ENCODE peak calls at places on chromosomes 12 and 14, in four cellular contexts. G is BE2C, Y is A549, A is OCI-LY7. Q is an unnamed sample.

GRCh38 chr14:22510527-22511110 is 78.4 kb downstream of the DAD1 start:
- DNase-seq in Y (no peak), A (no peak), G (no peak), Q (no peak)

GRCh38 chr14:40599726-40600125 is 1007.0 kb upstream of the LRFN5 start:
- DNase-seq in G (no peak), Y (no peak), A (no peak), Q (no peak)

GRCh38 chr14:28461379-28461778 is 305.2 kb upstream of the FOXG1 start:
- DNase-seq in Y (peak), A (no peak), G (no peak), Q (no peak)

GRCh38 chr12:109287811-109288469 is 21.1 kb downstream of the FOXN4 start:
- DNase-seq in Y (no peak), A (no peak), G (no peak), Q (no peak)

GRCh38 chr14:93962701-93963601 is 13.4 kb downstream of the ASB2 start:
- DNase-seq in A (peak), G (no peak), Y (no peak), Q (no peak)

GRCh38 chr12:123952037-123952436 is 20.6 kb downstream of the CCDC92 start:
- DNase-seq in A (no peak), G (no peak), Y (no peak), Q (no peak)

GRCh38 chr12:127270193-127270592 is 996.8 kb upstream of the TMEM132C start:
- DNase-seq in G (no peak), Y (peak), A (no peak), Q (no peak)

GRCh38 chr12:104655059-104655609 is 198.4 kb downstream of the CHST11 start:
- DNase-seq in G (no peak), A (no peak), Y (no peak), Q (no peak)

GRCh38 chr12:44842669-44843068 is 33.4 kb downstream of the NELL2 start:
- DNase-seq in G (no peak), Y (no peak), A (no peak), Q (no peak)

GRCh38 chr14:53306267-53306721 is 153.2 kb upstream of the DDHD1 start:
- DNase-seq in G (peak), A (peak), Y (peak), Q (peak)

GRCh38 chr12:81114241-81114640 is 36.4 kb downstream of the ACSS3 start:
- DNase-seq in A (no peak), Y (no peak), G (no peak), Q (no peak)

GRCh38 chr14:92471919-92472318 is 41.7 kb upstream of the RIN3 start:
- DNase-seq in A (no peak), G (no peak), Y (peak), Q (peak)

GRCh38 chr12:82182601-82183000 is 175.6 kb downstream of the CCDC59 start:
- DNase-seq in Y (no peak), G (no peak), A (no peak), Q (no peak)

GRCh38 chr14:105486974-105487448 is 325 bp downstream of the CRIP1 start:
- DNase-seq in G (peak), A (no peak), Y (peak), Q (no peak)

GRCh38 chr14:67583711-67584644 is 16.1 kb downstream of the PIGH start:
- DNase-seq in A (peak), Y (peak), G (peak), Q (no peak)

GRCh38 chr12:92860521-92860920 is 68.6 kb downstream of the EEA1 start:
- DNase-seq in G (no peak), Y (no peak), A (no peak), Q (no peak)

GRCh38 chr12:3641428-3641883 is 111.5 kb downstream of the CRACR2A start:
- DNase-seq in Y (peak), A (no peak), G (no peak), Q (no peak)

GRCh38 chr12:96194901-96195844 is 998 bp downstream of the ELK3 start:
- DNase-seq in Y (peak), G (peak), A (peak), Q (peak)

GRCh38 chr12:107014050-107014449 is 27.1 kb upstream of the MTERF2 start:
- DNase-seq in G (no peak), Y (peak), A (peak), Q (no peak)
- TF ChIP-seq CTCF in G (peak), Y (peak), A (peak), Q (no peak)

GRCh38 chr12:33248364-33248763 is 191.3 kb downstream of the SYT10 start:
- DNase-seq in G (no peak), Y (no peak), A (no peak), Q (no peak)

GRCh38 chr12:33247625-33248024 is 192.0 kb downstream of the SYT10 start:
- DNase-seq in G (no peak), A (no peak), Y (no peak), Q (no peak)

GRCh38 chr12:33253123-33253522 is 186.5 kb downstream of the SYT10 start:
- DNase-seq in Y (no peak), G (no peak), A (no peak), Q (no peak)

GRCh38 chr12:33251548-33251947 is 188.1 kb downstream of the SYT10 start:
- DNase-seq in Y (no peak), G (no peak), A (no peak), Q (no peak)
- TF ChIP-seq CTCF in Y (no peak), G (no peak), A (no peak), Q (no peak)

GRCh38 chr14:68668028-68668427 is 124.8 kb downstream of the ZFP36L1 start:
- DNase-seq in Y (no peak), G (no peak), A (no peak), Q (no peak)
- TF ChIP-seq CTCF in Y (no peak), G (no peak), A (no peak), Q (no peak)

GRCh38 chr12:67647251-67647546 is 1.3 kb upstream of the DYRK2 start:
- DNase-seq in Y (no peak), G (no peak), A (no peak), Q (no peak)

GRCh38 chr12:67649165-67650126 is 901 bp downstream of the DYRK2 start:
- DNase-seq in G (peak), Y (no peak), A (peak), Q (peak)

GRCh38 chr12:67647547-67648305 is 819 bp upstream of the DYRK2 start:
- DNase-seq in A (peak), Y (peak), G (peak), Q (peak)

GRCh38 chr12:67650127-67650495 is 1.6 kb downstream of the DYRK2 start:
- DNase-seq in A (no peak), Y (no peak), G (no peak), Q (no peak)

DNA sequence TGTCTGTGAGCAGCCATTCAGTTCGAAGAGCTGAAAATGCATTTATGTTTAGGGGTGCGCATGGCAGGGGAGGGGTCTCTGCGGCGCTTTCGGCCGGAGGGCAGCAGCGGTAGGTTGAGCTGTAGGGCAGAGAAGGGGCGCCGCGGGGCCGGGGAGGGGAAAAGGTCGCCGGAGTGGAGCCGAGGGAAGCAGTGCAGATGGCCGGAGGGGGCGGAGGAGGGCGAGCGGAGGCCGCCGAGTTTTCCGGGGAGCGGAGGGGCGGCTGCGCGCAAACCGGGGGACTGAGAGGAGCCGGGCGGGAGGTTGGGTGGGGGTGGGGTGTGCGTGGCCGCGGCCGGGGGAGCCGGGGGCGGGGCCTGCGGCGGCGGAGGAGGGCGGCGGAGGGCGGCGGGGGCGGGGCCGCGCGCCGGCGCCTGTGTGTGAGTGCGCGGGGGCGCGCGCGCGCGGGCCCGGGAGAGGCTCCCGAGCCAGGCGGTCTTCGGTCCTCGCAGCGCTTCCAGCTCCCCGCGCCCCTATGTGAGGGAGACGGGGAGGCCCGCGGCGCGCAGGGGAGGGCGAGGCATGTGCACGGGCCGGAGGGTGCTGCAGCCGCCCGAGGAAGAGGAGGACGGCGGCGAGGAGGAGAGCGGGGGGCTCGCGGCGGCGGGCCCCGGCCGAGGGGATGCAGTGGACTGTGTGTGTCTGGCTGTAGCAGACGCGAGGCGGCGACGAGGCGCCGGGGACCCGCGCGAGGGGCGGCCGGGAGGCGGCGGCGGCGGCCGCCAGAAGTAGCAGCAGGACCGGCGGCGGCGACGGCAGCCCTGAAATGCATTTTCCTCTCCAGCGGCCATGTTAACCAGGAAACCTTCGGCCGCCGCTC is at the start of gene DYRK2:
- DNase-seq in Y (peak), A (peak), G (peak), Q (peak)
- TF ChIP-seq CTCF in Y (no peak), A (peak), G (no peak), Q (no peak)

GRCh38 chr14:77376771-77377501 is at the start of the genes SAMD15 and TMED8:
- DNase-seq in Y (peak), A (peak), G (peak), Q (peak)
- TF ChIP-seq CTCF in Y (no peak), A (peak), G (peak), Q (no peak)

GRCh38 chr12:113221181-113221996 is at the start of gene TPCN1:
- DNase-seq in G (peak), Y (peak), A (peak), Q (peak)
- TF ChIP-seq CTCF in G (no peak), Y (no peak), A (no peak), Q (no peak)

DNA sequence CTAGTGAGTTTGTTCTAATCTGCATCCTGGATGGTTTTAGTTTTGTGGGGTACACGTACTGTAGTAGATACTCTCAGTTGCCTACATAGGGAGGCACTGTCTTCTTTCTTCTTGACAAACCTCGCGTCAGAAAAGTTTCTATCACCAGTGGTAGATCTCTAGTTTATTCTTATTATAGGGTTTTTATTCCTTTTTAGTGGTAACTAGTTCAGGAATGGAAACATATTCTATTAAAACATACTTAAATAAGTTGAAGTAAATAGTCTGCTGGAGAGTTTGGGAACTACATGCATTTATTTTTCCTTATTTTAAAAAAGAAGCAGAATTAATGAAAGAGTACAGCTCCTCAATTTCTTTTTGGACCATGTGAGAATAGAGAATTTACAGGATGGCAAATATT is 33.6 kb upstream of the OR9K2 start:
- DNase-seq in Y (no peak), A (no peak), G (no peak), Q (no peak)
- TF ChIP-seq CTCF in Y (no peak), A (no peak), G (no peak), Q (no peak)

Q was measured in mesothelial cell of epicardium.